ENCODE peak calls at places on chromosomes 7 and 10, in nine cellular contexts. One of them, this sample, is unnamed.

GRCh38 chr10:80356563-80356999 is at the start of the genes DYDC1 and DYDC2:
- DNase-seq in GM12878: no peak
- DNase-seq in transverse colon: peak; percentile 25
- DNase-seq in HepG2: no peak
- DNase-seq in spleen: peak; percentile 82
- DNase-seq in suprapubic skin: no peak
- DNase-seq in stomach: peak; percentile 55
- DNase-seq in HCT116: no peak
- DNase-seq in H1: peak; percentile 89
- DNase-seq in this sample: no peak

GRCh38 chr10:98404571-98405396 is 10.2 kb downstream of the PYROXD2 start:
- DNase-seq in GM12878: no peak
- DNase-seq in transverse colon: no peak
- DNase-seq in HepG2: no peak
- DNase-seq in spleen: no peak
- DNase-seq in suprapubic skin: no peak
- DNase-seq in stomach: no peak
- DNase-seq in HCT116: no peak
- DNase-seq in H1: no peak
- DNase-seq in this sample: no peak

GRCh38 chr10:69965919-69966662 is 86.6 kb upstream of the MACROH2A2 start:
- DNase-seq in GM12878: no peak
- DNase-seq in transverse colon: no peak
- DNase-seq in HepG2: no peak
- DNase-seq in spleen: no peak
- DNase-seq in suprapubic skin: no peak
- DNase-seq in stomach: peak; percentile 19
- DNase-seq in HCT116: no peak
- DNase-seq in H1: peak; percentile 38
- DNase-seq in this sample: no peak

GRCh38 chr10:44385726-44386438 is 985 bp upstream of the CXCL12 start:
- DNase-seq in GM12878: no peak
- DNase-seq in transverse colon: no peak
- DNase-seq in HepG2: no peak
- DNase-seq in spleen: peak; percentile 81
- DNase-seq in suprapubic skin: peak; percentile 79
- DNase-seq in stomach: peak; percentile 19
- DNase-seq in HCT116: no peak
- DNase-seq in H1: peak; percentile 77
- DNase-seq in this sample: peak; percentile 90

GRCh38 chr7:32618987-32619386 is 123.7 kb downstream of the AVL9 start:
- DNase-seq in GM12878: no peak
- DNase-seq in transverse colon: no peak
- DNase-seq in HepG2: no peak
- DNase-seq in spleen: no peak
- DNase-seq in suprapubic skin: no peak
- DNase-seq in stomach: no peak
- DNase-seq in HCT116: no peak
- DNase-seq in H1: no peak
- DNase-seq in this sample: no peak

GRCh38 chr10:43407148-43407575 is 1.8 kb downstream of the HNRNPF start:
- DNase-seq in GM12878: no peak
- DNase-seq in transverse colon: peak; percentile 73
- DNase-seq in HepG2: no peak
- DNase-seq in spleen: peak; percentile 95
- DNase-seq in suprapubic skin: no peak
- DNase-seq in stomach: peak; percentile 66
- DNase-seq in HCT116: no peak
- DNase-seq in H1: no peak
- DNase-seq in this sample: no peak

GRCh38 chr10:50385610-50386009 is 134.3 kb upstream of the ASAH2 start:
- DNase-seq in GM12878: no peak
- DNase-seq in transverse colon: no peak
- DNase-seq in HepG2: peak; percentile 35
- DNase-seq in spleen: no peak
- DNase-seq in suprapubic skin: no peak
- DNase-seq in stomach: no peak
- DNase-seq in HCT116: no peak
- DNase-seq in H1: no peak
- DNase-seq in this sample: no peak

GRCh38 chr10:101341438-101341837 is 12.5 kb upstream of the BTRC start:
- DNase-seq in GM12878: no peak
- DNase-seq in transverse colon: no peak
- DNase-seq in HepG2: no peak
- DNase-seq in spleen: no peak
- DNase-seq in suprapubic skin: no peak
- DNase-seq in stomach: no peak
- DNase-seq in HCT116: no peak
- DNase-seq in H1: no peak
- DNase-seq in this sample: no peak

GRCh38 chr7:108455833-108456677 is at the start of gene NRCAM:
- DNase-seq in GM12878: no peak
- DNase-seq in transverse colon: peak; percentile 15
- DNase-seq in HepG2: no peak
- DNase-seq in spleen: peak; percentile 80
- DNase-seq in suprapubic skin: no peak
- DNase-seq in stomach: peak; percentile 44
- DNase-seq in HCT116: no peak
- DNase-seq in H1: peak; percentile 91
- DNase-seq in this sample: no peak
- TF ChIP-seq POLR2A in GM12878: no peak
- TF ChIP-seq POLR2A in transverse colon: no peak
- TF ChIP-seq POLR2A in HepG2: no peak
- TF ChIP-seq POLR2A in spleen: no peak
- TF ChIP-seq POLR2A in suprapubic skin: no peak
- TF ChIP-seq POLR2A in stomach: no peak
- TF ChIP-seq POLR2A in HCT116: no peak
- TF ChIP-seq POLR2A in H1: no peak
- TF ChIP-seq POLR2A in this sample: no peak

DNA sequence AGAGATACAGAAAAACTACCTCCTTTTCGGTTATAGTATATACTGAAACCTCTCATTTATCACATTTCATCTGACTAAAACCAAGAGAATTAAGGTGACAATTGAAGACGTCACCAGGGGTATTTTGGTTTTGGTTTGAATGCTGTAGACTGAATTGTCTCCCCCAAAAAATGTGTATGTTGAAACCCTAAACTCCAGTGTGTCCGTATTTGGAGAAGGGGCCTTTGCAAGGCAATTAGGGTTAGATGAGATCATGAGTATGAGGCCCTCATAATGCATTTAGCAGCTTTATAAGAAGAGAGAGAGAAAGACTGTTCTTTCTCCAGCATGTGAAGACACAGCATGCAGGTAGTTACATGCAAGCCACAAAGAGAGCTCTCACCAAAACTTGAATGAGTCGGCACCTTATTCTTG is 59.5 kb downstream of the CACNA2D1 start:
- DNase-seq in GM12878: peak; percentile 28
- DNase-seq in transverse colon: no peak
- DNase-seq in HepG2: no peak
- DNase-seq in spleen: no peak
- DNase-seq in suprapubic skin: no peak
- DNase-seq in stomach: no peak
- DNase-seq in HCT116: no peak
- DNase-seq in H1: no peak
- DNase-seq in this sample: no peak
- H3K4me3 ChIP-seq in GM12878: no peak overlapping the region
- H3K4me3 ChIP-seq in transverse colon: no peak overlapping the region
- H3K4me3 ChIP-seq in HepG2: no peak overlapping the region
- H3K4me3 ChIP-seq in spleen: no peak overlapping the region
- H3K4me3 ChIP-seq in suprapubic skin: no peak overlapping the region
- H3K4me3 ChIP-seq in stomach: no peak overlapping the region
- H3K4me3 ChIP-seq in HCT116: no peak overlapping the region
- H3K4me3 ChIP-seq in H1: no peak overlapping the region
- H3K4me3 ChIP-seq in this sample: no peak overlapping the region

DNA sequence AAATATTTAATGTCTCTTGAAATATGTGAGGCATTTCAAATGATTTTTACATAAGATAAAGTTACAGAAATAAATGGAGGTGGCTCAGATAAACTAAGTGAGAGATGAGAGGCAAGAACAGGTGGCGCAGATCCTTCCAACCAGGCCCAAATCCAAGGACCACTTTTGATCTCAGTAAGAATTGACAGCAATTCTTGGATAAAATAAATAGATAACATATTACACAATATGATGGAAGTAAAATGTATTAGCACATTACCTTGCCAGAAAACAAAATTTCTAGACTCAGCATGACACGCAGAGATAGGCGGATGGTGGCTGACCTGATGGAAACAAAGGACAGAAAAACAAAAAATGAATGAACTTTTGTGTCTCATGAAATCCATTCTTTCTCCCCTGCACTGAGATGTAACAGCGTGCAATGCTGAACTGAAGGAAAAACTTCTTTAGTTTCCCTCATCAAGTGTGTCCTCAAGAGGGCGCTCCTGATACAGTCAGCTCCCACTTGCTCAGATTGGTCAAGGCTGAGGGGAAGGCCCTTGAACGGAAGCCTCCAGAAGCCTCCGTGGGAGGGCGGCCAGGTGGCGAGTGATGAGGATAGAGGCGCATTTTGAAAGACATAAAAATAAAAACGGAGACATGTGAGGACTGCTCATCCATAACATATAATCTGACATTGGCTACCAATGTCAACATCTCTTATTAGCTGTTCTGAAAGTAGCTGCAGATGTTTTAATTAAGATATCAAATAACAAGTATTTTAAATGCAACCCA is 62.8 kb upstream of the GSDME start:
- DNase-seq in GM12878: no peak
- DNase-seq in transverse colon: peak; percentile 86
- DNase-seq in HepG2: peak; percentile 74
- DNase-seq in spleen: peak; percentile 90
- DNase-seq in suprapubic skin: peak; percentile 87
- DNase-seq in stomach: peak; percentile 84
- DNase-seq in HCT116: peak; percentile 84
- DNase-seq in H1: peak; percentile 82
- DNase-seq in this sample: peak; percentile 93
- TF ChIP-seq POLR2AphosphoS5 in GM12878: no peak
- TF ChIP-seq POLR2AphosphoS5 in transverse colon: no peak
- TF ChIP-seq POLR2AphosphoS5 in HepG2: no peak
- TF ChIP-seq POLR2AphosphoS5 in spleen: no peak
- TF ChIP-seq POLR2AphosphoS5 in suprapubic skin: no peak
- TF ChIP-seq POLR2AphosphoS5 in stomach: peak; percentile 8
- TF ChIP-seq POLR2AphosphoS5 in HCT116: no peak
- TF ChIP-seq POLR2AphosphoS5 in H1: no peak
- TF ChIP-seq POLR2AphosphoS5 in this sample: no peak

GRCh38 chr10:103666751-103667150 is 173.2 kb downstream of the NEURL1 start:
- DNase-seq in GM12878: no peak
- DNase-seq in transverse colon: no peak
- DNase-seq in HepG2: no peak
- DNase-seq in spleen: no peak
- DNase-seq in suprapubic skin: no peak
- DNase-seq in stomach: no peak
- DNase-seq in HCT116: no peak
- DNase-seq in H1: no peak
- DNase-seq in this sample: no peak

GRCh38 chr10:103667390-103667789 is 173.9 kb downstream of the NEURL1 start:
- DNase-seq in GM12878: no peak
- DNase-seq in transverse colon: peak; percentile 26
- DNase-seq in HepG2: no peak
- DNase-seq in spleen: no peak
- DNase-seq in suprapubic skin: no peak
- DNase-seq in stomach: no peak
- DNase-seq in HCT116: no peak
- DNase-seq in H1: no peak
- DNase-seq in this sample: no peak

GRCh38 chr10:103669944-103670343 is 176.4 kb downstream of the NEURL1 start:
- DNase-seq in GM12878: no peak
- DNase-seq in transverse colon: no peak
- DNase-seq in HepG2: no peak
- DNase-seq in spleen: no peak
- DNase-seq in suprapubic skin: no peak
- DNase-seq in stomach: no peak
- DNase-seq in HCT116: no peak
- DNase-seq in H1: no peak
- DNase-seq in this sample: no peak

GRCh38 chr10:103669243-103669929 is 175.9 kb downstream of the NEURL1 start:
- DNase-seq in GM12878: no peak
- DNase-seq in transverse colon: no peak
- DNase-seq in HepG2: no peak
- DNase-seq in spleen: no peak
- DNase-seq in suprapubic skin: no peak
- DNase-seq in stomach: no peak
- DNase-seq in HCT116: no peak
- DNase-seq in H1: no peak
- DNase-seq in this sample: no peak

GRCh38 chr10:103668351-103669242 is 175.1 kb downstream of the NEURL1 start:
- DNase-seq in GM12878: no peak
- DNase-seq in transverse colon: peak; percentile 51
- DNase-seq in HepG2: no peak
- DNase-seq in spleen: peak; percentile 87
- DNase-seq in suprapubic skin: peak; percentile 92
- DNase-seq in stomach: peak; percentile 67
- DNase-seq in HCT116: no peak
- DNase-seq in H1: no peak
- DNase-seq in this sample: no peak
- TF ChIP-seq POLR2A in GM12878: no peak
- TF ChIP-seq POLR2A in transverse colon: no peak
- TF ChIP-seq POLR2A in HepG2: no peak
- TF ChIP-seq POLR2A in spleen: no peak
- TF ChIP-seq POLR2A in suprapubic skin: no peak
- TF ChIP-seq POLR2A in stomach: no peak
- TF ChIP-seq POLR2A in HCT116: no peak
- TF ChIP-seq POLR2A in H1: no peak
- TF ChIP-seq POLR2A in this sample: peak; percentile 8

GRCh38 chr10:71397340-71398212 is 856 bp downstream of the CDH23 start:
- DNase-seq in GM12878: no peak
- DNase-seq in transverse colon: no peak
- DNase-seq in HepG2: no peak
- DNase-seq in spleen: peak; percentile 74
- DNase-seq in suprapubic skin: no peak
- DNase-seq in stomach: no peak
- DNase-seq in HCT116: no peak
- DNase-seq in H1: peak; percentile 58
- DNase-seq in this sample: peak; percentile 70
- H3K4me3 ChIP-seq in GM12878: no peak overlapping the region
- H3K4me3 ChIP-seq in transverse colon: peak overlapping the region; percentile 34
- H3K4me3 ChIP-seq in HepG2: no peak overlapping the region
- H3K4me3 ChIP-seq in spleen: peak overlapping the region; percentile 75
- H3K4me3 ChIP-seq in suprapubic skin: peak overlapping the region; percentile 63
- H3K4me3 ChIP-seq in stomach: peak overlapping the region; percentile 61
- H3K4me3 ChIP-seq in HCT116: no peak overlapping the region
- H3K4me3 ChIP-seq in H1: peak overlapping the region; percentile 63
- H3K4me3 ChIP-seq in this sample: peak overlapping the region; percentile 67

DNA sequence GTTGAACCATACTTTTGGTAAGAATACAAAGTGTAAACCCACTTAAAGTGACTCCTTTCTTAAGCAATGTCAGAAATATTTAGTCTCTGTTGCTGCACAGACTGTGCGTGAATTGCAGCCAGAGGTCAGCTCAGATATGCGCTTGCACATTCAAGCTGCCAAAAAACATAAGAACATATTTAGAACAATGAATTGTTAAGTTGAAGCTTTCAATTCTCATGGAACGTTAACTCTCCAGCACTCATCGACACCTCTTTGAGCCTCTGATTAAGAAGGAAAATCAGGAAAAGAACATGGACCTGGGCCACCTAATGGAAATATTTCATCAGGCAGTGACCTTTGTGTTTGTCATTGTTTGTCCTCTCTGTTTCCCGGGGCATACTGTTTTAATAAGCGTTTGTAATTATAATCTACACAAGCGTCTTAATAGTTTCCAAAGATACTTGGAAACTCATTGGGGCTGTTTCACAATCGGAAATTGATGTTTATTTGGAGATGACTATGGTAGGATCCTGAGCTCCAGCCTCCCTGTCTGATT is 193.0 kb upstream of the CELF2 start:
- DNase-seq in GM12878: no peak
- DNase-seq in transverse colon: peak; percentile 23
- DNase-seq in HepG2: no peak
- DNase-seq in spleen: no peak
- DNase-seq in suprapubic skin: no peak
- DNase-seq in stomach: no peak
- DNase-seq in HCT116: no peak
- DNase-seq in H1: no peak
- DNase-seq in this sample: no peak
- TF ChIP-seq POLR2AphosphoS5 in GM12878: no peak
- TF ChIP-seq POLR2AphosphoS5 in transverse colon: no peak
- TF ChIP-seq POLR2AphosphoS5 in HepG2: no peak
- TF ChIP-seq POLR2AphosphoS5 in spleen: no peak
- TF ChIP-seq POLR2AphosphoS5 in suprapubic skin: no peak
- TF ChIP-seq POLR2AphosphoS5 in stomach: peak; percentile 44
- TF ChIP-seq POLR2AphosphoS5 in HCT116: no peak
- TF ChIP-seq POLR2AphosphoS5 in H1: no peak
- TF ChIP-seq POLR2AphosphoS5 in this sample: no peak